ENCODE peak calls at places on chromosome 19, in seven cellular contexts. One of them, this sample, is unnamed.

GRCh38 chr19:21587117-21587461 is 81.7 kb downstream of the ZNF429 start:
- DNase-seq in fibroblast of mammary gland: no peak
- DNase-seq in NCI-H748 treated with DMSO at 0.1 percent for 48 hours: no peak
- DNase-seq in activated T-cell treated with anti-CD3 and anti-CD28 coated beads, Interleukin-2, amount 50 U/mL, for 48 hours: no peak
- DNase-seq in activated CD4-positive, alpha-beta T cell treated with anti-CD3 and anti-CD28 coated beads for 1 hour: no peak
- DNase-seq in ELR: no peak
- DNase-seq in epithelial cell of proximal tubule: no peak
- DNase-seq in this sample: peak

GRCh38 chr19:2503521-2504109 is 27.7 kb downstream of the GADD45B start:
- DNase-seq in activated CD4-positive, alpha-beta T cell treated with anti-CD3 and anti-CD28 coated beads for 1 hour: peak
- DNase-seq in epithelial cell of proximal tubule: no peak
- DNase-seq in ELR: peak
- DNase-seq in fibroblast of mammary gland: peak
- DNase-seq in NCI-H748 treated with DMSO at 0.1 percent for 48 hours: no peak
- DNase-seq in activated T-cell treated with anti-CD3 and anti-CD28 coated beads, Interleukin-2, amount 50 U/mL, for 48 hours: peak
- DNase-seq in this sample: no peak

GRCh38 chr19:2331601-2332246 is 3.2 kb downstream of the SPPL2B start:
- DNase-seq in ELR: no peak
- DNase-seq in activated T-cell treated with anti-CD3 and anti-CD28 coated beads, Interleukin-2, amount 50 U/mL, for 48 hours: no peak
- DNase-seq in NCI-H748 treated with DMSO at 0.1 percent for 48 hours: no peak
- DNase-seq in fibroblast of mammary gland: no peak
- DNase-seq in epithelial cell of proximal tubule: no peak
- DNase-seq in activated CD4-positive, alpha-beta T cell treated with anti-CD3 and anti-CD28 coated beads for 1 hour: no peak
- DNase-seq in this sample: no peak

GRCh38 chr19:958967-959685 is 25.0 kb upstream of the WDR18 start:
- DNase-seq in NCI-H748 treated with DMSO at 0.1 percent for 48 hours: no peak
- DNase-seq in activated CD4-positive, alpha-beta T cell treated with anti-CD3 and anti-CD28 coated beads for 1 hour: no peak
- DNase-seq in ELR: peak
- DNase-seq in activated T-cell treated with anti-CD3 and anti-CD28 coated beads, Interleukin-2, amount 50 U/mL, for 48 hours: peak
- DNase-seq in fibroblast of mammary gland: peak
- DNase-seq in epithelial cell of proximal tubule: no peak
- DNase-seq in this sample: no peak

GRCh38 chr19:21482863-21483276 is 22.5 kb upstream of the ZNF429 start:
- DNase-seq in activated CD4-positive, alpha-beta T cell treated with anti-CD3 and anti-CD28 coated beads for 1 hour: peak
- DNase-seq in fibroblast of mammary gland: peak
- DNase-seq in epithelial cell of proximal tubule: no peak
- DNase-seq in activated T-cell treated with anti-CD3 and anti-CD28 coated beads, Interleukin-2, amount 50 U/mL, for 48 hours: peak
- DNase-seq in NCI-H748 treated with DMSO at 0.1 percent for 48 hours: peak
- DNase-seq in ELR: peak
- DNase-seq in this sample: peak

GRCh38 chr19:10566658-10567410 is 1.0 kb upstream of the KRI1 start:
- DNase-seq in activated T-cell treated with anti-CD3 and anti-CD28 coated beads, Interleukin-2, amount 50 U/mL, for 48 hours: peak
- DNase-seq in NCI-H748 treated with DMSO at 0.1 percent for 48 hours: no peak
- DNase-seq in epithelial cell of proximal tubule: no peak
- DNase-seq in activated CD4-positive, alpha-beta T cell treated with anti-CD3 and anti-CD28 coated beads for 1 hour: peak
- DNase-seq in fibroblast of mammary gland: no peak
- DNase-seq in ELR: peak
- DNase-seq in this sample: peak

GRCh38 chr19:5851302-5851701 is at the start of gene FUT3:
- DNase-seq in ELR: no peak
- DNase-seq in NCI-H748 treated with DMSO at 0.1 percent for 48 hours: no peak
- DNase-seq in fibroblast of mammary gland: no peak
- DNase-seq in activated T-cell treated with anti-CD3 and anti-CD28 coated beads, Interleukin-2, amount 50 U/mL, for 48 hours: no peak
- DNase-seq in activated CD4-positive, alpha-beta T cell treated with anti-CD3 and anti-CD28 coated beads for 1 hour: no peak
- DNase-seq in epithelial cell of proximal tubule: no peak
- DNase-seq in this sample: no peak

GRCh38 chr19:38433268-38433733 is at the start of gene RYR1:
- DNase-seq in NCI-H748 treated with DMSO at 0.1 percent for 48 hours: no peak
- DNase-seq in activated T-cell treated with anti-CD3 and anti-CD28 coated beads, Interleukin-2, amount 50 U/mL, for 48 hours: peak
- DNase-seq in ELR: peak
- DNase-seq in fibroblast of mammary gland: peak
- DNase-seq in activated CD4-positive, alpha-beta T cell treated with anti-CD3 and anti-CD28 coated beads for 1 hour: peak
- DNase-seq in epithelial cell of proximal tubule: no peak
- DNase-seq in this sample: no peak

GRCh38 chr19:12992729-12993128 is 2.5 kb upstream of the NFIX start:
- DNase-seq in NCI-H748 treated with DMSO at 0.1 percent for 48 hours: no peak
- DNase-seq in epithelial cell of proximal tubule: no peak
- DNase-seq in ELR: no peak
- DNase-seq in activated T-cell treated with anti-CD3 and anti-CD28 coated beads, Interleukin-2, amount 50 U/mL, for 48 hours: no peak
- DNase-seq in activated CD4-positive, alpha-beta T cell treated with anti-CD3 and anti-CD28 coated beads for 1 hour: no peak
- DNase-seq in fibroblast of mammary gland: no peak
- DNase-seq in this sample: no peak

GRCh38 chr19:13959962-13960862 is 7.9 kb downstream of the DCAF15 start:
- DNase-seq in fibroblast of mammary gland: no peak
- DNase-seq in ELR: peak
- DNase-seq in activated CD4-positive, alpha-beta T cell treated with anti-CD3 and anti-CD28 coated beads for 1 hour: no peak
- DNase-seq in activated T-cell treated with anti-CD3 and anti-CD28 coated beads, Interleukin-2, amount 50 U/mL, for 48 hours: no peak
- DNase-seq in epithelial cell of proximal tubule: no peak
- DNase-seq in NCI-H748 treated with DMSO at 0.1 percent for 48 hours: no peak
- DNase-seq in this sample: no peak

GRCh38 chr19:7636691-7637373 is at the start of gene STXBP2:
- DNase-seq in activated CD4-positive, alpha-beta T cell treated with anti-CD3 and anti-CD28 coated beads for 1 hour: peak
- DNase-seq in fibroblast of mammary gland: no peak
- DNase-seq in NCI-H748 treated with DMSO at 0.1 percent for 48 hours: peak
- DNase-seq in activated T-cell treated with anti-CD3 and anti-CD28 coated beads, Interleukin-2, amount 50 U/mL, for 48 hours: peak
- DNase-seq in ELR: peak
- DNase-seq in epithelial cell of proximal tubule: no peak
- DNase-seq in this sample: no peak

GRCh38 chr19:21022996-21023395 is 2.5 kb downstream of the ZNF430 start:
- DNase-seq in NCI-H748 treated with DMSO at 0.1 percent for 48 hours: no peak
- DNase-seq in activated CD4-positive, alpha-beta T cell treated with anti-CD3 and anti-CD28 coated beads for 1 hour: no peak
- DNase-seq in epithelial cell of proximal tubule: peak
- DNase-seq in fibroblast of mammary gland: peak
- DNase-seq in ELR: peak
- DNase-seq in activated T-cell treated with anti-CD3 and anti-CD28 coated beads, Interleukin-2, amount 50 U/mL, for 48 hours: peak
- DNase-seq in this sample: no peak

This sample was measured in ovary.